ENCODE peak calls at places on chromosome 16, in ten cellular contexts. J is brain microvascular endothelial cell, A is tibial nerve, W is BJ, G is Caco-2, Y is GM12864, X is Panc1, U is body of pancreas, M is neuronal stem cell, S is astrocyte of the cerebellum. K is an unnamed sample.

GRCh38 chr16:86418981-86419380 is 91.3 kb upstream of the FOXF1 start:
- DNase-seq in J (no peak), A (no peak), W (no peak), G (no peak), Y (no peak), X (no peak), U (no peak), M (no peak), S (no peak), K (no peak)

GRCh38 chr16:27762441-27762840 is 212.5 kb downstream of the KATNIP start:
- DNase-seq in J (peak), A (no peak), W (no peak), G (no peak), Y (no peak), X (no peak), U (no peak), M (no peak), S (peak), K (no peak)

GRCh38 chr16:21166561-21166961 is 8.1 kb downstream of the LDAF1 start:
- DNase-seq in J (no peak), A (no peak), W (no peak), G (no peak), Y (no peak), X (no peak), U (no peak), M (no peak), S (peak), K (peak)

GRCh38 chr16:27123795-27124194 is 57.1 kb downstream of the C16orf82 start:
- DNase-seq in J (no peak), A (no peak), W (no peak), G (no peak), Y (no peak), X (no peak), U (no peak), M (no peak), S (no peak), K (no peak)

GRCh38 chr16:4651842-4652241 is 27.2 kb downstream of the MGRN1 start:
- DNase-seq in J (no peak), A (no peak), W (no peak), G (no peak), Y (no peak), X (no peak), U (no peak), M (no peak), S (no peak), K (no peak)

GRCh38 chr16:77897831-77898540 is 109.6 kb downstream of the VAT1L start:
- DNase-seq in J (no peak), A (no peak), W (no peak), G (no peak), Y (no peak), X (no peak), U (no peak), M (no peak), S (no peak), K (no peak)

GRCh38 chr16:87502308-87502969 is 9.6 kb upstream of the ZCCHC14 start:
- DNase-seq in J (no peak), A (no peak), W (no peak), G (no peak), Y (no peak), X (no peak), U (no peak), M (no peak), S (no peak), K (no peak)

GRCh38 chr16:29995911-29996772 is at the start of gene INO80E:
- DNase-seq in J (peak), A (peak), W (peak), G (peak), Y (peak), X (peak), U (peak), M (peak), S (peak), K (peak)

GRCh38 chr16:82379601-82380000 is 209.6 kb upstream of the MPHOSPH6 start:
- DNase-seq in J (no peak), A (no peak), W (no peak), G (no peak), Y (no peak), X (no peak), U (no peak), M (no peak), S (no peak), K (no peak)

GRCh38 chr16:17147942-17148341 is 322.8 kb downstream of the XYLT1 start:
- DNase-seq in J (no peak), A (no peak), W (no peak), G (no peak), Y (no peak), X (no peak), U (no peak), M (no peak), S (no peak), K (no peak)

GRCh38 chr16:3687792-3688191 is 29.5 kb downstream of the TRAP1 start:
- DNase-seq in J (no peak), A (no peak), W (no peak), G (no peak), Y (no peak), X (no peak), U (no peak), M (no peak), S (no peak), K (no peak)

GRCh38 chr16:71956500-71956899 is 43.7 kb downstream of the PKD1L3 start:
- DNase-seq in J (no peak), A (no peak), W (no peak), G (no peak), Y (peak), X (no peak), U (no peak), M (no peak), S (no peak), K (no peak)

GRCh38 chr16:67396159-67396774 is 3.0 kb upstream of the TPPP3 start:
- DNase-seq in J (peak), A (peak), W (peak), G (peak), Y (no peak), X (no peak), U (peak), M (peak), S (no peak), K (peak)

GRCh38 chr16:20114356-20114755 is 40.7 kb upstream of the GPR139 start:
- DNase-seq in J (no peak), A (no peak), W (no peak), G (no peak), Y (no peak), X (peak), U (peak), M (no peak), S (no peak), K (no peak)

GRCh38 chr16:48106445-48106844 is 49.3 kb downstream of the ABCC12 start:
- DNase-seq in J (no peak), A (no peak), W (no peak), G (no peak), Y (no peak), X (no peak), U (no peak), M (no peak), S (no peak), K (no peak)

DNA sequence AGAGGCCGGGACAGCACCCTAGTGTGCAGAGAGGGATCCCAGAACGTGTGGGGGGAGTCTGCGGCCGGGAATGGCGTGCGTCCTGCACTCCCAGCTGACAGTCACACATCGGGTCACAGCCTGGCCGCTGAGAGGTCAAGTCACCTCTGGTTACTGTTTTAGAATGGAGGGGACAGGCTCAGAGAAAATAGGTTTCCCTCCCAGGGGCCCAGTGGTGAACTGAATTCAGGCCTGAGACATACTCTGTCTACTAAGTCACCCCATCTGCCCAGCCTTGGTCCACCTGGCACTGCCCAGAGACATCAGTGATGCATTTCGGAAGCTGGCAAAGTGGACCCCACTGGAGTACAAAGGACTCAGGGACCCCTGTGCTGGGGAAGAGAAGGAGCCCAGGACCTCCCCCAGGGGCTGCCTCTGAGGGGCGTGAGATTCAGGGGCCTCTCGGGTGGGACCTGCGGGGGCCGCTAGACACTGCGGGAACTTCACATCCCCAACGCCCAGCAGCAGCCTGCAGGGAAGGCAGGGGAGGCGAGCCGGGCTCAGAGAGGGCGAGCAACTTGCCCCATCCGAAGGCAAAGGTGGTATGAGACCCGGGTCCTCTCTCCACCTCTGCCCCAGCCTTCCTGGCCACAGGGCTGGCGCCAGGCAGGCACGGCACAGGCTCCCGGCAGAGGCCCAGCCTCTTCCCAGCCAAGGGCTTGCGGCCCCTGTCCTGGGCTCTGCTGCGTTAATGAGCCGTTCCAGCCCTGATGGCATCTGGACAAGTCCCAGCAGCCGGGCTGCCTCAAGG is 870 bp upstream of the HS3ST6 start:
- DNase-seq in J (no peak), A (no peak), W (no peak), G (no peak), Y (no peak), X (no peak), U (no peak), M (no peak), S (no peak), K (peak)
- H3K4me3 ChIP-seq in J (no peak), A (no peak), W (no peak), G (no peak), Y (no peak), X (peak), U (no peak), M (no peak), S (no peak), K (no peak)

DNA sequence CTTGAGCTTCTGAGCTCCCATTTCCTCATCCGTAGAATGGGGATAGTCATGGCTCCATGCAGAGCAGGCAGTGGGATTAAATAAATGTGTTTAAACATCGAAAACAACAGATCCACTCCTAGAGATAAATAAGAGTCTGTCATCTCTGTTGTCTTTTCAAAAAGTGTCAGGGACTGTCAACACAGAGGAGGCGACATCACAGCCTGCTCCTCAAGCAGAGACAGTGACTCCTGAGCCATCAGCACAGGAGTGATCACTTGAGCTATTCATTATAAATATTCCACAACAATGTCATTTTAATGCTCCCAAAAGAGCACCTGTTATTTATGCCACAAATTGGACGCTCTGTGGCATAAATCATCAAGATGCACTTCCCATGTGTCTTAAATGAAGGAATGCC is 605.6 kb upstream of the CDH5 start:
- DNase-seq in J (no peak), A (no peak), W (no peak), G (no peak), Y (no peak), X (no peak), U (no peak), M (no peak), S (no peak), K (no peak)
- H3K4me3 ChIP-seq in J (no peak), A (no peak), W (no peak), G (no peak), Y (no peak), X (no peak), U (no peak), M (no peak), S (no peak), K (no peak)

DNA sequence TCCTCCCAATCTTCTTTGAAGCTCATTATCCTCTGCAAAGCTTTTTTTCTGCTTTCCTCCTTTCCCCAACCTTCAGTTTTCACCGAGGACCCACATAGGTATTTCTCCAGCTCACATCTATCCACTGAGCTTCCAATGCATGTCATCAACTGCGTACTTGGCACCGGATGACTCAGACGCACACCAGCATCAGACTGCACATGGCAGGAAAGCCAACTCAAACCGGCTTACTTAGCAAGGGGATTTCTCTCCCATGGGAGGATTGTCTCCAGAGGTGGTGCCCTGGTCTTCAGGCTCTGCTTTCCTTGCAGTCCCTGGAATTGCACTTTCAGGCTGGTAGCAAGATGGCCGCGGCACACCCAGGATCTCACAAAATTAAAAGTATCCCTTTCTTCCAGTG is 1.7 kb upstream of the AKTIP start:
- DNase-seq in J (peak), A (no peak), W (no peak), G (no peak), Y (no peak), X (no peak), U (no peak), M (no peak), S (no peak), K (peak)
- H3K4me3 ChIP-seq in J (no peak), A (no peak), W (no peak), G (no peak), Y (peak), X (no peak), U (no peak), M (no peak), S (no peak), K (peak)

DNA sequence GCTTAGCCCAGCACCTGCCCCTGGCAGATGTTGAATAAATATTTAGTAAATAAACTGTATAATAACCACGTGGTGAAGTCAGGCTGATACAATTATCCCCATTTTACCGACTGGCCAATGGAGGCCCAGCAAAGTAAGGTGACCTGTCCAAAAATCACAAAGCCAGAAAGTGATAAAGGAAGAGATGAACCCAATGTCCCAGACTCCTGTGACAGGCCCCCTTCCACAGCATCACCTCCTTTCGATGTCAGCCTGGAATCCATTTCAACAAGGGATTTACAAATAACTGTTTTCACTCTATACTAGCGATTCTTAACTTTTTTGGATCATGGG is 5.5 kb downstream of the TVP23A start:
- DNase-seq in J (no peak), A (no peak), W (no peak), G (no peak), Y (no peak), X (no peak), U (no peak), M (no peak), S (no peak), K (no peak)
- H3K4me3 ChIP-seq in J (no peak), A (no peak), W (no peak), G (no peak), Y (no peak), X (no peak), U (no peak), M (no peak), S (no peak), K (no peak)

K was measured in endodermal cell.